ENCODE peak calls at places on chromosomes 4 and X, in four cellular contexts. N is M059J, K is AG09309, T is T-helper 9 cell. F is an unnamed sample.

GRCh38 chr4:72319596-72319995 is 249.4 kb downstream of the ADAMTS3 start:
- DNase-seq in N (peak; percentile 73), K (peak; percentile 59), T (no peak), F (peak; percentile 63)

GRCh38 chrX:71543316-71543715 is 10.4 kb downstream of the OGT start:
- DNase-seq in N (peak; percentile 97), K (peak; percentile 56), T (no peak), F (peak; percentile 66)

GRCh38 chr4:36303430-36304137 is 22.2 kb downstream of the DTHD1 start:
- DNase-seq in N (no peak), K (no peak), T (no peak), F (no peak)

GRCh38 chr4:156901871-156902270 is 69.7 kb downstream of the PDGFC start:
- DNase-seq in N (no peak), K (no peak), T (no peak), F (no peak)

GRCh38 chr4:165966833-165967232 is 93.8 kb downstream of the TLL1 start:
- DNase-seq in N (no peak), K (no peak), T (no peak), F (no peak)

GRCh38 chr4:184805462-184806245 is 20.1 kb downstream of the ACSL1 start:
- DNase-seq in N (no peak), K (no peak), T (no peak), F (no peak)

GRCh38 chrX:154593201-154593600 is 8.3 kb downstream of the CTAG1A start:
- DNase-seq in N (no peak), K (no peak), T (no peak), F (no peak)

GRCh38 chr4:107069049-107069448 is 32.9 kb upstream of the DKK2 start:
- DNase-seq in N (peak; percentile 45), K (peak; percentile 43), T (no peak), F (no peak)

GRCh38 chrX:40573763-40574162 is 7.0 kb upstream of the ATP6AP2 start:
- DNase-seq in N (peak; percentile 34), K (no peak), T (no peak), F (no peak)

GRCh38 chrX:102934624-102935023 is 2.4 kb upstream of the RAB40AL start:
- DNase-seq in N (peak; percentile 34), K (no peak), T (peak; percentile 29), F (no peak)

GRCh38 chrX:12439396-12439795 is 301.1 kb downstream of the FRMPD4 start:
- DNase-seq in N (peak; percentile 55), K (no peak), T (no peak), F (no peak)

GRCh38 chrX:70026112-70026850 is 23.5 kb downstream of the AWAT2 start:
- DNase-seq in N (peak; percentile 6), K (no peak), T (no peak), F (no peak)

GRCh38 chr4:76213415-76214268 is at the start of gene SCARB2:
- DNase-seq in N (peak; percentile 73), K (peak; percentile 48), T (peak; percentile 65), F (peak; percentile 38)

GRCh38 chrX:20477836-20478532 is 211.3 kb upstream of the RPS6KA3 start:
- DNase-seq in N (no peak), K (no peak), T (no peak), F (no peak)

GRCh38 chr4:1567808-1568581 is 116.1 kb downstream of the FAM53A start:
- DNase-seq in N (no peak), K (no peak), T (no peak), F (no peak)

GRCh38 chr4:139247241-139247640 is 32.8 kb downstream of the MGARP start:
- DNase-seq in N (peak; percentile 64), K (no peak), T (no peak), F (no peak)

GRCh38 chrX:38225093-38225492 is 4.4 kb upstream of the SRPX start:
- DNase-seq in N (peak; percentile 77), K (no peak), T (no peak), F (no peak)

GRCh38 chrX:41350150-41350975 is 16.4 kb downstream of the DDX3X start:
- DNase-seq in N (peak; percentile 53), K (no peak), T (no peak), F (no peak)

GRCh38 chr4:185165605-185166063 is 22.6 kb downstream of the SLC25A4 start:
- DNase-seq in N (peak; percentile 34), K (peak; percentile 79), T (no peak), F (peak; percentile 55)

GRCh38 chr4:56959064-56959463 is 18.3 kb downstream of the NOA1 start:
- DNase-seq in N (no peak), K (no peak), T (no peak), F (no peak)

GRCh38 chr4:23934915-23935314 is 45.1 kb upstream of the PPARGC1A start:
- DNase-seq in N (peak; percentile 96), K (peak; percentile 82), T (no peak), F (peak; percentile 67)

GRCh38 chr4:7546152-7546808 is 111.5 kb upstream of the PSAPL1 start:
- DNase-seq in N (no peak), K (no peak), T (no peak), F (no peak)

GRCh38 chr4:168398188-168398587 is 79.6 kb upstream of the DDX60 start:
- DNase-seq in N (no peak), K (no peak), T (no peak), F (no peak)

GRCh38 chr4:159281781-159282180 is 178.9 kb downstream of the RAPGEF2 start:
- DNase-seq in N (no peak), K (no peak), T (no peak), F (no peak)

GRCh38 chr4:82232891-82233290 is 140.9 kb downstream of the HNRNPD start:
- DNase-seq in N (no peak), K (no peak), T (no peak), F (no peak)

GRCh38 chr4:91330555-91331137 is 973.1 kb upstream of the GRID2 start:
- DNase-seq in N (no peak), K (no peak), T (no peak), F (no peak)

GRCh38 chr4:128854433-128854832 is 44.9 kb downstream of the JADE1 start:
- DNase-seq in N (no peak), K (no peak), T (no peak), F (no peak)

GRCh38 chr4:113761682-113762060 is at the start of gene CAMK2D:
- DNase-seq in N (peak; percentile 88), K (peak; percentile 75), T (peak; percentile 70), F (peak; percentile 42)

GRCh38 chrX:30309139-30309571 is at the start of gene NR0B1:
- DNase-seq in N (no peak), K (no peak), T (no peak), F (no peak)

GRCh38 chr4:65834707-65835106 is 164.4 kb upstream of the EPHA5 start:
- DNase-seq in N (no peak), K (no peak), T (no peak), F (no peak)

GRCh38 chr4:18689308-18689915 is 667.9 kb upstream of the LCORL start:
- DNase-seq in N (peak; percentile 45), K (peak; percentile 28), T (peak; percentile 12), F (peak; percentile 12)

GRCh38 chrX:12967711-12968465 is 7.0 kb upstream of the TMSB4X start:
- DNase-seq in N (no peak), K (no peak), T (no peak), F (no peak)

F was measured in BJ.